ENCODE peak calls at places on chromosome 22, in eight cellular contexts. F is IMR-90, B is A549, S is esophagus squamous epithelium, Q is transverse colon, E is breast epithelium, T is stomach, K is heart left ventricle. G is an unnamed sample.

GRCh38 chr22:20316217-20316843 is 3.5 kb downstream of the DGCR6L start:
- DNase-seq in K (no peak), Q (peak), B (no peak), E (no peak), F (no peak), S (no peak), T (peak), G (peak)

GRCh38 chr22:43159484-43160178 is 8.3 kb downstream of the TSPO start:
- DNase-seq in S (no peak), E (no peak), T (peak), B (no peak), K (no peak), F (no peak), Q (peak), G (no peak)

GRCh38 chr22:23218867-23219251 is 38.5 kb downstream of the BCR start:
- DNase-seq in S (no peak), T (peak), K (no peak), B (no peak), E (no peak), F (peak), Q (peak), G (peak)

GRCh38 chr22:31538815-31539214 is 42.5 kb downstream of the SFI1 start:
- DNase-seq in B (no peak), E (no peak), S (no peak), F (no peak), Q (no peak), K (no peak), T (no peak), G (no peak)

GRCh38 chr22:50170453-50171318 is at the start of gene PANX2:
- DNase-seq in S (no peak), K (no peak), E (no peak), F (no peak), B (no peak), T (no peak), Q (no peak), G (peak)

GRCh38 chr22:33909906-33910305 is 10.4 kb downstream of the LARGE1 start:
- DNase-seq in Q (no peak), K (no peak), T (no peak), E (no peak), F (no peak), S (no peak), B (no peak), G (no peak)

GRCh38 chr22:28246392-28246791 is 327.3 kb upstream of the PITPNB start:
- DNase-seq in E (no peak), T (no peak), Q (no peak), B (no peak), F (peak), K (no peak), S (no peak), G (no peak)

GRCh38 chr22:26892401-26893033 is 235.1 kb downstream of the MIAT start:
- DNase-seq in B (no peak), Q (peak), E (no peak), K (no peak), F (no peak), S (no peak), T (peak), G (no peak)

GRCh38 chr22:33000342-33001280 is 57.6 kb downstream of the SYN3 start:
- DNase-seq in Q (peak), S (no peak), T (peak), E (peak), K (peak), F (peak), B (peak), G (peak)

GRCh38 chr22:28231423-28231822 is 312.4 kb upstream of the PITPNB start:
- DNase-seq in S (no peak), E (no peak), B (no peak), K (no peak), T (no peak), F (peak), Q (no peak), G (no peak)

GRCh38 chr22:31876156-31877035 is 67.9 kb upstream of the YWHAH start:
- DNase-seq in T (no peak), S (no peak), K (no peak), E (no peak), F (no peak), B (no peak), Q (no peak), G (no peak)

GRCh38 chr22:23094260-23094659 is 23.9 kb downstream of the GNAZ start:
- DNase-seq in T (no peak), Q (no peak), B (no peak), F (no peak), S (no peak), E (no peak), K (no peak), G (no peak)

GRCh38 chr22:39908121-39908520 is 7.2 kb downstream of the GRAP2 start:
- DNase-seq in Q (no peak), S (no peak), T (no peak), B (no peak), K (no peak), E (no peak), F (no peak), G (no peak)

GRCh38 chr22:41772645-41773044 is 27.8 kb upstream of the CCDC134 start:
- DNase-seq in B (peak), S (no peak), E (no peak), K (no peak), T (no peak), Q (no peak), F (peak), G (no peak)

GRCh38 chr22:20019661-20020532 is 1.0 kb upstream of the TANGO2 start:
- DNase-seq in S (no peak), Q (no peak), B (no peak), T (no peak), F (no peak), E (no peak), K (no peak), G (no peak)

GRCh38 chr22:23774922-23775436 is 2.3 kb downstream of the MMP11 start:
- DNase-seq in B (no peak), E (no peak), S (no peak), T (no peak), F (peak), Q (no peak), K (no peak), G (peak)

GRCh38 chr22:19713228-19713627 is 1.1 kb upstream of the SEPTIN5 start:
- DNase-seq in B (no peak), F (no peak), K (peak), S (no peak), Q (no peak), E (no peak), T (no peak), G (no peak)

GRCh38 chr22:23478175-23478574 is 101.9 kb downstream of the IGLL1 start:
- DNase-seq in K (no peak), Q (no peak), T (no peak), F (no peak), E (no peak), S (no peak), B (no peak), G (no peak)

GRCh38 chr22:42299586-42300285 is 29.3 kb upstream of the TCF20 start:
- DNase-seq in Q (peak), S (no peak), E (no peak), F (no peak), K (peak), T (peak), B (no peak), G (no peak)

GRCh38 chr22:23237201-23237798 is 57.0 kb downstream of the BCR start:
- DNase-seq in B (no peak), Q (peak), F (peak), T (peak), S (no peak), K (peak), E (no peak), G (peak)

GRCh38 chr22:50121202-50121740 is 31.5 kb downstream of the MOV10L1 start:
- DNase-seq in Q (no peak), T (no peak), E (no peak), F (no peak), B (no peak), S (no peak), K (no peak), G (no peak)

GRCh38 chr22:17866127-17866526 is 91.9 kb upstream of the BID start:
- DNase-seq in K (no peak), B (no peak), E (no peak), F (no peak), T (no peak), S (no peak), Q (no peak), G (no peak)

GRCh38 chr22:48175721-48176120 is 1413.3 kb downstream of the TBC1D22A start:
- DNase-seq in E (no peak), Q (no peak), T (no peak), S (no peak), K (no peak), F (no peak), B (no peak), G (no peak)

GRCh38 chr22:23175817-23176644 is 4.3 kb upstream of the BCR start:
- DNase-seq in S (no peak), B (no peak), F (no peak), Q (no peak), E (no peak), T (no peak), K (no peak), G (no peak)

GRCh38 chr22:50058338-50059184 is 463 bp upstream of the TTLL8 start:
- DNase-seq in E (no peak), T (no peak), F (no peak), K (no peak), B (no peak), Q (no peak), S (no peak), G (no peak)

GRCh38 chr22:28792491-28793383 is 7.6 kb downstream of the XBP1 start:
- DNase-seq in K (no peak), B (no peak), S (no peak), E (no peak), F (no peak), T (no peak), Q (no peak), G (no peak)

GRCh38 chr22:17318817-17319216 is 50.4 kb upstream of the CECR2 start:
- DNase-seq in F (no peak), K (no peak), S (no peak), E (no peak), T (no peak), B (no peak), Q (no peak), G (no peak)

GRCh38 chr22:40958329-40958728 is 7.2 kb downstream of the RBX1 start:
- DNase-seq in B (no peak), S (no peak), E (no peak), F (no peak), K (no peak), T (no peak), Q (no peak), G (no peak)

GRCh38 chr22:49618689-49618953 is 209.1 kb downstream of the BRD1 start:
- DNase-seq in S (no peak), K (no peak), B (no peak), Q (no peak), F (no peak), E (no peak), T (no peak), G (no peak)

GRCh38 chr22:25482091-25482760 is 82.2 kb upstream of the GRK3 start:
- DNase-seq in F (no peak), B (no peak), K (no peak), E (no peak), Q (no peak), T (no peak), S (no peak), G (no peak)

GRCh38 chr22:39710380-39711117 is 140.0 kb downstream of the CACNA1I start:
- DNase-seq in S (no peak), Q (no peak), F (no peak), K (no peak), E (no peak), T (no peak), B (no peak), G (no peak)

GRCh38 chr22:36470994-36471331 is 10.5 kb downstream of the TXN2 start:
- DNase-seq in B (no peak), E (no peak), S (no peak), K (no peak), F (peak), T (no peak), Q (no peak), G (no peak)
- TF ChIP-seq POLR2A in B (no peak), E (no peak), S (no peak), K (no peak), F (no peak), T (no peak), Q (no peak), G (no peak)

GRCh38 chr22:46286006-46286405 is 10.7 kb upstream of the GTSE1 start:
- DNase-seq in K (no peak), E (no peak), T (no peak), F (peak), Q (no peak), S (no peak), B (no peak), G (no peak)

GRCh38 chr22:46289244-46289891 is 7.3 kb upstream of the GTSE1 start:
- DNase-seq in B (no peak), T (no peak), S (no peak), F (no peak), Q (no peak), K (no peak), E (no peak), G (no peak)

GRCh38 chr22:46288846-46289243 is 7.8 kb upstream of the GTSE1 start:
- DNase-seq in S (no peak), T (no peak), Q (no peak), E (no peak), B (no peak), F (no peak), K (no peak), G (no peak)

GRCh38 chr22:46286941-46287872 is 9.5 kb upstream of the GTSE1 start:
- DNase-seq in S (no peak), Q (no peak), B (no peak), F (no peak), K (no peak), E (no peak), T (no peak), G (no peak)

DNA sequence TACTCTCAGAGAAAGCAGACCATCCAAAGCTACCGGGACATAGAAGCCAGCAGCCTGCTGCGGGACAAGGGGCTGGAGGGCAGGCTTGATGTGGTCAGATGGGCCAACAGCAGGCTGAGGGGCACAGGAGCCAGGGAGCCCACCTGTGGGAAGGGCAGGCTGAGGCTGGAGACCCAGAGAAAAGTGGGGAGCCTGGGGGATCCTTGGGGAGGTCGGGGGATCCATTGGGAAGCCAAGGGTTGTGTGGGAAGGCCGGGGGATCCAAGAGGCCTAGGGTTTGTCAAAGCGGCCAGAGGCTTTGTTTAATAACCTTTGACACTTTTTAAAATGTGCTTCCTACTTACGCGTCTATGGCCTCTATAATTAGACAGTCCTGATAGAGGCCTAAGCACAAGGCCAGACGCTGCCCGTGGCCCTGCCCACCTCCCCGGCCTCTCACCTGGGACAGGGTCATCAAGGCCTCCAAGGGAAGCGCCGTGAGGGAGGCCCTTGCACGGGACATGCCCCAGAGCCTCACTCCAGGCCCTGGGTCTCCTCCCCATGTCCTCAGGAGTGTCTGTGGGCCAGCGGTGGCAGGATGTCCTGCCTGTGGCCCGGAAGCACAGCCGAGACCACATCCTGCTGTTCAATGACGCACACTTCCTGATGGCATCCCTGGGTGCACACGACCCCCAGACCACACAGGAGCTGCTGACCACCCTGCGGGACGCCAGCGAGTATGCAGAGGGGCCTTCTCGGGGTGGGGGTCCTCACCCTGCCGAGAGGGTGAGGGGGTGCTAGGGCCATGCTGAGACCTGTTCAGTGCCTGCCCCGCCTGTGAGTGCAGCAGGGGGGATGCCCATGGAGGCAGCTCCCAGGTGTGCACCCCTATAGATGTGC is 8.6 kb upstream of the GTSE1 start:
- DNase-seq in K (peak), F (no peak), B (no peak), Q (peak), T (peak), E (no peak), S (peak), G (no peak)
- TF ChIP-seq POLR2A in K (no peak), F (no peak), B (no peak), Q (peak), T (no peak), E (no peak), S (no peak), G (no peak)

GRCh38 chr22:36329217-36330078 is 58.3 kb downstream of the MYH9 start:
- DNase-seq in B (peak), T (peak), F (peak), S (no peak), K (peak), E (peak), Q (peak), G (peak)
- TF ChIP-seq POLR2A in B (no peak), T (no peak), F (peak), S (peak), K (peak), E (peak), Q (peak), G (no peak)

DNA sequence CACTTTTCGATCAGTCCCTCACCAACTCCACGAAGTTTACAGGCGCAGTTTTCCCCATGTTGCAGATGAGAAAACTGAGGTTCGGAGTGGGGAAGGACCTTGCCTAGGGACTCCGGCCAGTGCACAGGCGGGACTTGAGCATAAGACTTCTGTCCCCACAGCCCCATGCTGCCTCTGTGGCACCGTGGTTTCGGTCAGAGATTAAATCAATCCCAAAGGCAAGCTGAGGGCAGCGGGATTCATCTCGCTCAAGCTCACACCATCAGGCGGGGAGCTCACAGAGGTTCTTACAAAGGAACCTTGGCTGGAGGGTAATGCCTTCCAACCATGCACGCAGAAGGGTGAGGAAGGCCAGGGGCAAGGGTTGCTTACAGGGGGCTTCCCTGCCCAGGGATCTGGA is 115.5 kb downstream of the PHF21B start:
- DNase-seq in S (no peak), Q (no peak), B (no peak), E (peak), K (no peak), T (no peak), F (no peak), G (no peak)
- TF ChIP-seq POLR2A in S (no peak), Q (no peak), B (no peak), E (no peak), K (no peak), T (no peak), F (no peak), G (no peak)

DNA sequence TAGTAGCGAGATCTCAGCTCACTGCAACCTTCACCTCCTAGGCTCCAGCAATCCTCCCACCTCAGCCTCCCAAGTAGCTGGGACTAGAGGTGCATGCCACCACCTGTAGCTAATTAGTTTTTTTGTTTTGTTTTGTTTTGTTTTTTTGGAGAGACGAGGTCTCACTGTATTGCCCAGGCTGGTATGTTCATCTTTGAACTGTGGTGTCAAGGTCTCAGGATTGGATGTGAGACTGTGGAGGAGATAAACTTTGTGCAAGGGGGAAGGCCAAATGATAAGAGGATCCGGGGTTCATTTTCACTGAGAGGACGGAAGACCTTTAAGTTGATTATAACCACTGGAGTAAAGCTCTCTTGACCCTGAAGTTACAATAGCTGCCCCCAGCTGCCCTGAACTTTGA is 8.9 kb downstream of the SEC14L2 start:
- DNase-seq in Q (no peak), K (no peak), B (no peak), T (no peak), S (no peak), E (no peak), F (no peak), G (no peak)
- TF ChIP-seq POLR2A in Q (no peak), K (no peak), B (no peak), T (no peak), S (no peak), E (no peak), F (no peak), G (no peak)

GRCh38 chr22:46738642-46738960 is 549 bp upstream of the CERK start:
- DNase-seq in E (no peak), S (no peak), F (no peak), Q (no peak), K (no peak), B (no peak), T (no peak), G (no peak)

GRCh38 chr22:46737105-46737975 is 712 bp downstream of the CERK start:
- DNase-seq in S (no peak), E (no peak), K (peak), T (no peak), Q (peak), B (peak), F (peak), G (peak)

GRCh38 chr22:46738961-46739870 is 1.2 kb upstream of the CERK start:
- DNase-seq in K (peak), B (peak), F (peak), E (no peak), T (peak), Q (peak), S (no peak), G (peak)

GRCh38 chr22:46736705-46737104 is 1.3 kb downstream of the CERK start:
- DNase-seq in F (no peak), E (no peak), B (no peak), K (no peak), T (no peak), Q (peak), S (no peak), G (no peak)

DNA sequence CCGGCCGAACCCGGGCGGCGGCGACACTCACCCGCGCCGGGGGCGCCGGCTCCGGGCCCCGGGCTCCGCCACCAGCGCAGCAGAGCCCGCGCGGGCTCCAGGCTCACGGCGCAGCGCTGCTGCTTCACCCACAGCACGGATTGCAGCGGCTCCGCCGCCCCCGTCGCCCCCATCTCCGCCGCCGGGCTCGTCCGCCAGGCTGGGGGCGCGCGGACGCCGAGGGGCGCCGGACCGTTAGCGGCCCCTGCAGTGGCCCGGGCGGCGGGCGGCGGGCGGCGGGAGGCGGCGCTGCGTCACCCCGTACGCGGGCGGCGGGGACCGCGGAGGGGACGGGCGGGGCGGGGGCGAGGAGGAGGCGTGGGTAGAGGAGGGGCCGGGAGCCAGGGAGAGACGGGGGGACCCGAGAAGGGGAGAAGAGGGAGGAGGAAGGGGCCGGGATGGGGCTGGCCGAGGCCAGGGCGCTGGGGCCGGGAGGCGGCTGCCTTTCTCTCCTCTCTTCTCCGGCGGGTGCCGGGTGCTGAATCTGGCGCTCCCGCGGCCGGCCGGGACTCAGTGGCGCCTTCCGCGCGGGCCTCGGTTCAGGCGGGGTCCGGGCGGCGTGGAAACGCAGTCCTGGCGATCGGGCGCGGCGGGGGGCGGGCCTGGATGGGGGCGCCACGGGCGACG is at the start of gene CERK:
- DNase-seq in Q (peak), F (peak), K (peak), T (peak), E (no peak), S (no peak), B (peak), G (peak)
- TF ChIP-seq POLR2A in Q (peak), F (peak), K (peak), T (no peak), E (no peak), S (no peak), B (peak), G (peak)

GRCh38 chr22:38314992-38315800 is 2.0 kb downstream of the CSNK1E start:
- DNase-seq in B (no peak), S (no peak), F (peak), T (peak), E (no peak), K (no peak), Q (peak), G (no peak)
- TF ChIP-seq POLR2A in B (no peak), S (no peak), F (peak), T (no peak), E (no peak), K (no peak), Q (no peak), G (no peak)